ENCODE peak calls at places on chromosomes 12 and 14, in eight cellular contexts. Y is HS-5; L is cardiac muscle cell; H is NAMALWA; R is GOT3; I is stimulated activated CD8-positive, alpha-beta memory T cell treated with anti-CD3 and anti-CD28 coated beads, Interleukin-2, amount 100 ng/mL, for 48 hours; P is NCI-H1092; N is SK-N-SH. Z is an unnamed sample.

GRCh38 chr12:46450279-46450748 is 77.7 kb upstream of the SLC38A2 start:
- DNase-seq in R (no peak), I (no peak), P (no peak), H (no peak), N (no peak), L (peak; percentile 52), Y (no peak), Z (no peak)

GRCh38 chr14:76262591-76262990 is 110.9 kb downstream of the GPATCH2L start:
- DNase-seq in I (no peak), R (no peak), Y (no peak), L (no peak), N (no peak), P (no peak), H (no peak), Z (no peak)

GRCh38 chr12:105100998-105101397 is 6.5 kb upstream of the WASHC4 start:
- DNase-seq in L (peak; percentile 52), P (no peak), Y (no peak), I (no peak), N (no peak), H (no peak), R (no peak), Z (no peak)

GRCh38 chr12:120500577-120500976 is 4.7 kb downstream of the DYNLL1 start:
- DNase-seq in L (peak; percentile 19), I (no peak), R (no peak), P (no peak), N (no peak), H (no peak), Y (no peak), Z (no peak)

GRCh38 chr14:69055125-69055524 is 76.0 kb upstream of the ACTN1 start:
- DNase-seq in R (no peak), I (no peak), P (no peak), Y (no peak), N (no peak), L (peak; percentile 85), H (no peak), Z (no peak)

GRCh38 chr12:132253698-132254480 is 75.5 kb downstream of the GALNT9 start:
- DNase-seq in P (no peak), R (no peak), I (no peak), H (peak; percentile 74), Y (no peak), L (no peak), N (no peak), Z (no peak)

GRCh38 chr12:120592121-120593049 is 11.2 kb upstream of the POP5 start:
- DNase-seq in Y (no peak), P (no peak), R (no peak), L (no peak), H (no peak), I (no peak), N (no peak), Z (no peak)

GRCh38 chr14:92382677-92383076 is 59.7 kb downstream of the SLC24A4 start:
- DNase-seq in I (no peak), H (peak; percentile 19), Y (no peak), N (no peak), R (no peak), L (no peak), P (no peak), Z (peak; percentile 78)

GRCh38 chr14:60249321-60250251 is 565 bp downstream of the PPM1A start:
- DNase-seq in Y (no peak), L (peak; percentile 75), I (peak; percentile 48), R (no peak), P (peak; percentile 76), N (peak; percentile 94), H (peak; percentile 66), Z (peak; percentile 93)

GRCh38 chr14:96863986-96864330 is 66.8 kb downstream of the VRK1 start:
- DNase-seq in Y (no peak), I (no peak), N (no peak), H (no peak), L (no peak), P (no peak), R (no peak), Z (no peak)

GRCh38 chr12:64666054-64666914 is 56.0 kb downstream of the RASSF3 start:
- DNase-seq in R (no peak), N (no peak), L (peak; percentile 36), Y (no peak), I (no peak), H (peak; percentile 50), P (no peak), Z (no peak)

GRCh38 chr12:1435456-1435855 is 158.9 kb downstream of the FBXL14 start:
- DNase-seq in Y (no peak), L (peak; percentile 10), R (no peak), H (no peak), N (no peak), I (no peak), P (no peak), Z (no peak)

GRCh38 chr12:69896653-69897381 is 71.8 kb downstream of the MYRFL start:
- DNase-seq in I (no peak), H (no peak), R (no peak), Y (no peak), P (no peak), N (no peak), L (no peak), Z (peak; percentile 30)

GRCh38 chr14:75563931-75564330 is 14.5 kb upstream of the FLVCR2 start:
- DNase-seq in R (no peak), P (no peak), N (no peak), H (no peak), L (no peak), Y (no peak), I (no peak), Z (no peak)

GRCh38 chr12:123938679-123939480 is 33.8 kb downstream of the CCDC92 start:
- DNase-seq in R (no peak), I (no peak), H (peak; percentile 8), Y (no peak), N (peak; percentile 70), L (peak; percentile 10), P (no peak), Z (peak; percentile 92)

GRCh38 chr12:71938728-71939385 is at the start of gene TPH2:
- DNase-seq in H (peak; percentile 79), R (no peak), P (no peak), L (peak; percentile 77), N (peak; percentile 63), I (peak; percentile 30), Y (no peak), Z (peak; percentile 36)

GRCh38 chr12:120093592-120094355 is 22.8 kb downstream of the RAB35 start:
- DNase-seq in P (no peak), H (peak; percentile 40), R (no peak), L (no peak), I (no peak), Y (no peak), N (peak; percentile 97), Z (peak; percentile 98)

GRCh38 chr14:42909659-42910058 is 1303.0 kb downstream of the LRFN5 start:
- DNase-seq in H (no peak), P (no peak), I (no peak), L (no peak), Y (no peak), N (no peak), R (no peak), Z (no peak)

GRCh38 chr12:96063046-96063445 is 27.7 kb upstream of the LTA4H start:
- DNase-seq in Y (no peak), N (peak; percentile 37), R (no peak), H (peak; percentile 46), L (peak; percentile 59), I (no peak), P (no peak), Z (no peak)

GRCh38 chr14:35740215-35740614 is 68.9 kb downstream of the RALGAPA1 start:
- DNase-seq in L (no peak), P (no peak), I (no peak), H (no peak), R (no peak), Y (no peak), N (no peak), Z (no peak)

GRCh38 chr14:63896278-63896720 is 43.5 kb downstream of the SYNE2 start:
- DNase-seq in P (peak; percentile 40), H (no peak), I (no peak), L (peak; percentile 99), R (no peak), N (peak; percentile 34), Y (no peak), Z (no peak)

GRCh38 chr14:49134940-49135339 is 451.2 kb downstream of the RPS29 start:
- DNase-seq in Y (no peak), R (no peak), N (peak; percentile 30), I (no peak), H (peak; percentile 6), P (no peak), L (no peak), Z (peak; percentile 35)

GRCh38 chr12:53651718-53652117 is 24.2 kb downstream of the ATP5MC2 start:
- DNase-seq in R (no peak), I (no peak), P (no peak), H (no peak), Y (no peak), N (no peak), L (no peak), Z (no peak)

GRCh38 chr12:7143564-7143963 is 13.4 kb downstream of the CLSTN3 start:
- DNase-seq in H (no peak), N (no peak), I (no peak), P (no peak), Y (no peak), R (no peak), L (no peak), Z (no peak)

GRCh38 chr14:102162488-102162887 is 22.8 kb downstream of the WDR20 start:
- DNase-seq in N (no peak), Y (no peak), L (no peak), I (no peak), P (no peak), R (no peak), H (no peak), Z (no peak)

GRCh38 chr12:71011261-71011660 is 90.7 kb upstream of the PTPRR start:
- DNase-seq in Y (peak; percentile 39), P (no peak), L (peak; percentile 55), H (no peak), I (no peak), R (no peak), N (no peak), Z (no peak)

GRCh38 chr12:94614288-94614721 is 36.1 kb downstream of the TMCC3 start:
- DNase-seq in H (no peak), L (peak; percentile 28), I (no peak), Y (no peak), R (no peak), P (no peak), N (no peak), Z (peak; percentile 41)

GRCh38 chr14:88426271-88426670 is 40.8 kb downstream of the SPATA7 start:
- DNase-seq in Y (no peak), L (peak; percentile 15), P (no peak), I (no peak), H (no peak), R (no peak), N (no peak), Z (no peak)

GRCh38 chr12:123269395-123269892 is 2.2 kb downstream of the CDK2AP1 start:
- DNase-seq in Y (no peak), P (peak; percentile 80), R (no peak), N (peak; percentile 95), H (peak; percentile 62), L (peak; percentile 85), I (peak; percentile 22), Z (peak; percentile 95)

GRCh38 chr12:48863296-48863695 is 2.4 kb downstream of the RND1 start:
- DNase-seq in R (no peak), I (no peak), L (no peak), N (no peak), P (no peak), Y (no peak), H (no peak), Z (no peak)

GRCh38 chr12:98645572-98646067 is 530 bp downstream of the APAF1 start:
- DNase-seq in H (peak; percentile 46), N (no peak), R (no peak), I (no peak), L (no peak), Y (no peak), P (no peak), Z (peak; percentile 61)

GRCh38 chr12:111298583-111299436 is 70.1 kb downstream of the PHETA1 start:
- DNase-seq in L (peak; percentile 69), I (peak; percentile 16), R (no peak), P (no peak), Y (no peak), N (peak; percentile 90), H (peak; percentile 79), Z (peak; percentile 95)

GRCh38 chr12:54725233-54725843 is 77.2 kb upstream of the DCD start:
- DNase-seq in P (peak; percentile 25), N (no peak), I (no peak), L (peak; percentile 34), Y (no peak), R (no peak), H (peak; percentile 47), Z (no peak)

GRCh38 chr12:25052191-25053020 is 103.5 kb upstream of the BCAT1 start:
- DNase-seq in L (peak; percentile 42), H (peak; percentile 98), Y (no peak), P (no peak), R (no peak), I (no peak), N (no peak), Z (no peak)